ENCODE peak calls at places on chromosomes 16 and 17, in seven cellular contexts. S, C, A, D, Q, E and M are unnamed samples.

GRCh38 chr17:80228477-80228876 is 8.2 kb downstream of the SLC26A11 start:
- DNase-seq in S (no peak), C (no peak), A (no peak), D (no peak), Q (no peak), E (no peak), M (no peak)

GRCh38 chr17:19768046-19768782 is 20.1 kb upstream of the ALDH3A1 start:
- DNase-seq in S (no peak), C (no peak), A (no peak), D (no peak), Q (no peak), E (no peak), M (no peak)

GRCh38 chr16:23836078-23836403 is 258 bp downstream of the PRKCB start:
- DNase-seq in S (no peak), C (no peak), A (no peak), D (no peak), Q (no peak), E (no peak), M (no peak)

GRCh38 chr16:67910162-67910561 is 17.1 kb downstream of the PSKH1 start:
- DNase-seq in S (no peak), C (no peak), A (no peak), D (no peak), Q (no peak), E (peak; percentile 71), M (no peak)

GRCh38 chr16:67165121-67166034 is 833 bp downstream of the HSF4 start:
- DNase-seq in S (no peak), C (no peak), A (no peak), D (no peak), Q (no peak), E (no peak), M (no peak)

GRCh38 chr17:1029196-1029911 is 32.4 kb downstream of the TIMM22 start:
- DNase-seq in S (no peak), C (no peak), A (no peak), D (no peak), Q (no peak), E (no peak), M (no peak)

GRCh38 chr16:19830902-19831555 is 53.6 kb downstream of the GPRC5B start:
- DNase-seq in S (no peak), C (no peak), A (no peak), D (no peak), Q (no peak), E (no peak), M (no peak)

GRCh38 chr17:48752399-48753288 is 24.1 kb upstream of the HOXB13 start:
- DNase-seq in S (no peak), C (no peak), A (no peak), D (no peak), Q (no peak), E (no peak), M (no peak)

GRCh38 chr16:51276335-51276734 is 125.3 kb upstream of the SALL1 start:
- DNase-seq in S (no peak), C (no peak), A (no peak), D (no peak), Q (no peak), E (no peak), M (no peak)

GRCh38 chr16:726188-726437 is 130 bp downstream of the CCDC78 start:
- DNase-seq in S (no peak), C (no peak), A (no peak), D (no peak), Q (no peak), E (no peak), M (no peak)

GRCh38 chr17:28552201-28552999 is at the start of gene UNC119:
- DNase-seq in S (peak; percentile 38), C (peak; percentile 98), A (peak; percentile 87), D (no peak), Q (no peak), E (peak; percentile 99), M (peak; percentile 90)

GRCh38 chr17:2972749-2973148 is 90.7 kb downstream of the OR1D5 start:
- DNase-seq in S (peak; percentile 33), C (no peak), A (no peak), D (no peak), Q (no peak), E (no peak), M (no peak)

GRCh38 chr16:50326835-50327465 is 41.8 kb downstream of the BRD7 start:
- DNase-seq in S (no peak), C (no peak), A (no peak), D (no peak), Q (peak; percentile 25), E (no peak), M (peak; percentile 14)

GRCh38 chr17:35795871-35796265 is 427 bp upstream of the MMP28 start:
- DNase-seq in S (no peak), C (no peak), A (no peak), D (no peak), Q (no peak), E (no peak), M (no peak)

GRCh38 chr16:56964243-56965148 is 2.7 kb downstream of the CETP start:
- DNase-seq in S (peak; percentile 83), C (peak; percentile 86), A (peak; percentile 76), D (peak; percentile 88), Q (no peak), E (peak; percentile 79), M (peak; percentile 79)

GRCh38 chr17:7186241-7186640 is 7.1 kb upstream of the ASGR1 start:
- DNase-seq in S (peak; percentile 61), C (peak; percentile 39), A (no peak), D (no peak), Q (no peak), E (no peak), M (peak; percentile 31)

GRCh38 chr17:44362964-44363612 is 565 bp downstream of the FAM171A2 start:
- DNase-seq in S (no peak), C (peak; percentile 83), A (no peak), D (no peak), Q (no peak), E (peak; percentile 89), M (peak; percentile 67)
- TF ChIP-seq TAF1 in S (peak; percentile 38), C (no peak), A (no peak), D (peak; percentile 5), Q (no peak), E (no peak), M (no peak)

GRCh38 chr17:13541032-13541480 is 60.7 kb downstream of the HS3ST3A1 start:
- DNase-seq in S (no peak), C (no peak), A (no peak), D (no peak), Q (no peak), E (no peak), M (no peak)
- TF ChIP-seq TAF1 in S (no peak), C (no peak), A (no peak), D (no peak), Q (no peak), E (no peak), M (no peak)

GRCh38 chr16:77780378-77780837 is 8.0 kb upstream of the VAT1L start:
- DNase-seq in S (peak; percentile 46), C (no peak), A (no peak), D (no peak), Q (no peak), E (no peak), M (no peak)
- TF ChIP-seq TAF1 in S (no peak), C (no peak), A (no peak), D (no peak), Q (no peak), E (no peak), M (no peak)

GRCh38 chr16:46733319-46733830 is 14.8 kb downstream of the MYLK3 start:
- DNase-seq in S (no peak), C (no peak), A (no peak), D (no peak), Q (no peak), E (no peak), M (no peak)

GRCh38 chr16:46730801-46731690 is 17.1 kb downstream of the MYLK3 start:
- DNase-seq in S (no peak), C (no peak), A (no peak), D (no peak), Q (no peak), E (no peak), M (no peak)

GRCh38 chr16:46732561-46732960 is 15.6 kb downstream of the MYLK3 start:
- DNase-seq in S (no peak), C (no peak), A (no peak), D (no peak), Q (no peak), E (no peak), M (no peak)

GRCh38 chr16:46730126-46730525 is 18.0 kb downstream of the MYLK3 start:
- DNase-seq in S (no peak), C (no peak), A (no peak), D (no peak), Q (no peak), E (no peak), M (no peak)

GRCh38 chr16:46731691-46732555 is 16.2 kb downstream of the MYLK3 start:
- DNase-seq in S (peak; percentile 21), C (no peak), A (no peak), D (no peak), Q (no peak), E (no peak), M (no peak)
- TF ChIP-seq TAF1 in S (no peak), C (no peak), A (no peak), D (no peak), Q (no peak), E (no peak), M (no peak)